ENCODE peak calls at places on chromosomes 7 and 10, in six cellular contexts. M is K562, K is upper lobe of left lung, V is HepG2, Q is A549, E is GM12878. Y is an unnamed sample.

GRCh38 chr10:70497120-70497545 is 18.6 kb downstream of the PALD1 start:
- ATAC-seq in M (peak), K (no peak), V (no peak), Q (no peak), E (no peak), Y (no peak)

GRCh38 chr10:70508912-70509366 is 30.4 kb downstream of the PALD1 start:
- ATAC-seq in M (no peak), K (peak), V (peak), Q (no peak), E (peak), Y (peak)

GRCh38 chr10:1488970-1489548 is 248.3 kb downstream of the ADARB2 start:
- ATAC-seq in M (no peak), K (no peak), V (no peak), Q (no peak), E (peak), Y (no peak)

GRCh38 chr10:127133672-127134500 is 62.5 kb downstream of the INSYN2A start:
- ATAC-seq in M (no peak), K (no peak), V (peak), Q (no peak), E (no peak), Y (no peak)

GRCh38 chr10:30384051-30384674 is 35.1 kb upstream of the MTPAP start:
- ATAC-seq in M (no peak), K (no peak), V (no peak), Q (no peak), E (no peak), Y (no peak)

GRCh38 chr10:17561131-17561530 is 56.0 kb downstream of the HACD1 start:
- ATAC-seq in M (no peak), K (no peak), V (no peak), Q (no peak), E (no peak), Y (no peak)

GRCh38 chr10:132690821-132691610 is 94.9 kb downstream of the NKX6-2 start:
- ATAC-seq in M (no peak), K (no peak), V (no peak), Q (no peak), E (no peak), Y (no peak)

GRCh38 chr10:96700477-96701099 is 19.7 kb downstream of the PIK3AP1 start:
- ATAC-seq in M (peak), K (peak), V (no peak), Q (no peak), E (peak), Y (no peak)

GRCh38 chr10:88999629-89000028 is 9.0 kb downstream of the FAS start:
- ATAC-seq in M (no peak), K (no peak), V (no peak), Q (no peak), E (peak), Y (peak)

GRCh38 chr7:25132430-25132829 is 7.4 kb upstream of the CYCS start:
- ATAC-seq in M (peak), K (no peak), V (no peak), Q (no peak), E (peak), Y (no peak)

GRCh38 chr7:92754756-92755581 is 81.4 kb downstream of the CDK6 start:
- ATAC-seq in M (peak), K (no peak), V (no peak), Q (no peak), E (no peak), Y (no peak)

GRCh38 chr7:135817576-135817975 is 69.0 kb upstream of the FAM180A start:
- ATAC-seq in M (peak), K (no peak), V (no peak), Q (no peak), E (no peak), Y (no peak)

GRCh38 chr7:152313879-152314604 is 121.8 kb downstream of the KMT2C start:
- ATAC-seq in M (peak), K (no peak), V (no peak), Q (peak), E (peak), Y (peak)

GRCh38 chr7:112009081-112009480 is 197.1 kb downstream of the DOCK4 start:
- ATAC-seq in M (no peak), K (no peak), V (peak), Q (no peak), E (peak), Y (no peak)

GRCh38 chr7:98354511-98355249 is 46.2 kb downstream of the BAIAP2L1 start:
- ATAC-seq in M (no peak), K (peak), V (peak), Q (peak), E (no peak), Y (no peak)

GRCh38 chr10:104262055-104262454 is 6.9 kb upstream of the GSTO2 start:
- ATAC-seq in M (no peak), K (no peak), V (no peak), Q (no peak), E (no peak), Y (no peak)

GRCh38 chr10:104333037-104333727 is 5.1 kb downstream of the ITPRIP start:
- ATAC-seq in M (peak), K (no peak), V (no peak), Q (no peak), E (no peak), Y (no peak)

GRCh38 chr10:4771554-4772201 is 54.3 kb upstream of the AKR1E2 start:
- ATAC-seq in M (no peak), K (no peak), V (no peak), Q (no peak), E (no peak), Y (no peak)
- TF ChIP-seq EP300 in M (no peak), K (no peak), V (no peak), Q (no peak), E (no peak), Y (no peak)

DNA sequence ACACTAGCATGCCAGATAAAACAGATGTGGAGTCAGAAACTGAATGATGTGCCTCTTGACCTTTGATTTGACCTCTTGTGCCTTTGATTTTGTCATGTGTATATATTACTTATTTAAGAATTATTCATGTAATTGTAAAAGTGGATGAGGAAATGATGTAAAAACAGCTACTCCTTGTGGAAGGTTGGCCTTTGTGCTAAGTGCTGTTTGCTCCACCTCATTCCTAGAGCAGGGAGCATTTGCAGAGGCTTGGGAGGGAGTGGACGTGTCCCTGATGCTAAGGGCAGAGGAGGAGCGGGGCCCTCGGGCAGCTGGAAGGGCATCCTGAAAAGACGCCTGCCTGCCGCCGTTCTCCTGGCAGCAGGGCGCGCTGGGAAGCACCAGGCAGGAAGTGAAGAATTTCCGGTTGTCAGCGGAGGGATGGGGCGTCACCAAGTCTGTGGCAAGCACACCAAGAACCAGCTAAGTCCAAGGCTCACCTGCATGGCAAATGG is 197.6 kb upstream of the ZNF32 start:
- ATAC-seq in M (no peak), K (no peak), V (no peak), Q (no peak), E (no peak), Y (peak)
- TF ChIP-seq CTCF in M (no peak), K (no peak), V (no peak), Q (no peak), E (no peak), Y (no peak)

GRCh38 chr10:93702278-93703001 is at the start of gene FRA10AC1:
- ATAC-seq in M (peak), K (peak), V (peak), Q (peak), E (peak), Y (peak)
- TF ChIP-seq EP300 in M (peak), K (no peak), V (peak), Q (no peak), E (peak), Y (no peak)

GRCh38 chr10:119201233-119201632 is 6.1 kb upstream of the GRK5 start:
- ATAC-seq in M (no peak), K (no peak), V (no peak), Q (no peak), E (no peak), Y (no peak)

GRCh38 chr10:119197921-119198320 is 9.4 kb upstream of the GRK5 start:
- ATAC-seq in M (no peak), K (no peak), V (peak), Q (no peak), E (no peak), Y (no peak)

GRCh38 chr10:119203006-119203405 is 4.4 kb upstream of the GRK5 start:
- ATAC-seq in M (no peak), K (no peak), V (no peak), Q (no peak), E (no peak), Y (no peak)

GRCh38 chr10:119199231-119199992 is 8.0 kb upstream of the GRK5 start:
- ATAC-seq in M (peak), K (peak), V (peak), Q (peak), E (peak), Y (peak)

GRCh38 chr10:119198438-119198837 is 8.9 kb upstream of the GRK5 start:
- ATAC-seq in M (peak), K (no peak), V (peak), Q (peak), E (peak), Y (no peak)
- TF ChIP-seq CTCF in M (peak), K (no peak), V (peak), Q (peak), E (peak), Y (no peak)

GRCh38 chr10:45243261-45243660 is 72.1 kb downstream of the OR13A1 start:
- ATAC-seq in M (no peak), K (no peak), V (no peak), Q (no peak), E (no peak), Y (no peak)

GRCh38 chr10:45238896-45239295 is 76.5 kb downstream of the OR13A1 start:
- ATAC-seq in M (no peak), K (no peak), V (no peak), Q (no peak), E (no peak), Y (no peak)

GRCh38 chr10:45235823-45236222 is 79.6 kb downstream of the OR13A1 start:
- ATAC-seq in M (peak), K (no peak), V (peak), Q (peak), E (no peak), Y (no peak)

GRCh38 chr10:45241865-45242518 is 73.4 kb downstream of the OR13A1 start:
- ATAC-seq in M (peak), K (no peak), V (no peak), Q (no peak), E (no peak), Y (no peak)

DNA sequence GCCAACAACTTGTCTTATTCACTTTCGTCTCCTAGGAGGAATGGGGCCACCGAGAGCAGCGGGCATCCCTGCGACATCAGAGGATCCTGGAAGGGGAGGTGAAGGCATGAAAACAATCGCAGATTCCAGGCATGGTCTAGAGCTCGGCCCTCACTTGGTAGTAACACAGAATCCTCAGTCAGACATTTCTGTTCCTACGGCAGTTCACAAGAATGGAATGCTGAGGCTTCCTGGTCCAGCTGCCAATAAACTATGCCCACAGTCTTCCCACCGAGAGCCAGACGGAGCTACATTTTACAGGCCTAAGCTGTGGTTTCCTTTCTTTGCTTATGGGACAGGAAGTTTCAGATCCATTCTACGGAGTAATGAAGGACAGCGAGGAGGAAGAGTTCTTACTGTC is 75.8 kb downstream of the OR13A1 start:
- ATAC-seq in M (no peak), K (no peak), V (no peak), Q (no peak), E (no peak), Y (no peak)
- TF ChIP-seq EP300 in M (no peak), K (no peak), V (no peak), Q (no peak), E (no peak), Y (no peak)

DNA sequence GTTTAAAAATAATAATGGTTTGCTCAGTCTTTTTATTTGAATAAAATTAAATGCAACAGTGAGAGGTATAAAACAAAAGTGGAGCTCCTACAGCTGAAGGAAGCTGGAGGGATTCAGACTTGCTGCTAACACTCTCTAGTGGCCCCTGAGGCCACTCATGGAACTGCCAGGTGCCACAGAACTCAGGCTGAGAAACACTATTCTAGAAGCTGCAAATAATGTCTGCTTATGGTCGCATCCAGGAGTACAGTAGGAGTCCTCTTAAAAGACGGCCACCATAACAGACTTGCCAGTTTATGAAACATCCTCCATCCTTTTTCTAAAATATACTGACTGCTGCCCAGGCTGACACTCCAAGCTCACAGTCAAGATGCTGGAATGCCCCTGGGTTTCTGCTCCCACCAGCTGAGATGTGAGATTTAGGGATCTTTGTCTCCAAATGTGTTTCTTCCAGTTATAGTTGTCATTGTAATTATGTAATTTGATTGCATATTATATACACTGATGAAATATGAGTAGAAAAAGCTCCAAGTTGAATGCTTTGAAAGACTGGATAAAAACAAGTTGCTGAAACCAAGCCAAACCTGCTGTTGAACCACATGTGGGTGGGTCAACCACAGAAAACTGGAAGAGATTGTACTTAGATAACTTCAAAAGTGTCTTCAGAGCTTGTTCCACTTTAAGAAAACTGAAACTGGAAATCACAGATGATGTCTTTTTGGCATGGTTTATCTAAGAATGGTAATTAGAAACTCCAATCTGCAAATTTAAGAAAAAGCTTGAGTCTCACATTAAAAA is 213.7 kb upstream of the AOAH start:
- ATAC-seq in M (peak), K (no peak), V (peak), Q (no peak), E (no peak), Y (no peak)
- TF ChIP-seq CTCF in M (no peak), K (no peak), V (no peak), Q (no peak), E (no peak), Y (no peak)

GRCh38 chr10:22846294-22846693 is 81.6 kb upstream of the ARMC3 start:
- ATAC-seq in M (no peak), K (no peak), V (no peak), Q (no peak), E (no peak), Y (no peak)

GRCh38 chr10:22848509-22848908 is 79.3 kb upstream of the ARMC3 start:
- ATAC-seq in M (no peak), K (no peak), V (no peak), Q (no peak), E (no peak), Y (no peak)

GRCh38 chr10:22850541-22850940 is 77.3 kb upstream of the ARMC3 start:
- ATAC-seq in M (no peak), K (no peak), V (no peak), Q (no peak), E (no peak), Y (no peak)

GRCh38 chr10:22851865-22852239 is 76.0 kb upstream of the ARMC3 start:
- ATAC-seq in M (no peak), K (no peak), V (no peak), Q (no peak), E (no peak), Y (no peak)

GRCh38 chr10:22849077-22849810 is 78.6 kb upstream of the ARMC3 start:
- ATAC-seq in M (peak), K (peak), V (peak), Q (no peak), E (peak), Y (peak)
- TF ChIP-seq EP300 in M (no peak), K (peak), V (no peak), Q (no peak), E (no peak), Y (no peak)

DNA sequence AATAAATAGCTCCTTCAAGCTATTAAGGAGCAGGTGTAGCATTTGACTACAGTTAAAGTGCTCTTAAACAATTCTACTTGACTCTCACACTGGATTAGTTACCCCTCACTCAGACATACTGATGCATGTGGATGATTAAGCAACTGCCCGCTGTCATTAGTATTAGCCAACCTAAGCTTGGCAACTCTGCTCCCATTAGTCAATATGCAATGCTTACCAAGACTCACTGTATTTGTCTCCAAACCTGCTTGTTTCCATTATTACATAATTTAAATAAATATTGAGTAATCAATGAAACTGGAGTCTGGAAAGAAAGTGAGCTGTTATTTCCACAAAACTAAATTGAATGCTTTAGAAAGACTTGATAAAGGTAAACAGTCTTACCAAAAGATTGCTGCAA is 144.0 kb upstream of the ASAH2 start:
- ATAC-seq in M (no peak), K (peak), V (peak), Q (peak), E (no peak), Y (peak)
- TF ChIP-seq CTCF in M (no peak), K (no peak), V (no peak), Q (no peak), E (no peak), Y (no peak)

GRCh38 chr10:51905050-51905449 is 205.7 kb upstream of the CSTF2T start:
- ATAC-seq in M (no peak), K (no peak), V (no peak), Q (no peak), E (no peak), Y (no peak)
- TF ChIP-seq EP300 in M (no peak), K (no peak), V (no peak), Q (no peak), E (no peak), Y (no peak)